ENCODE peak calls at places on chromosomes 12 and 14, in five cellular contexts. Q is HepG2, M is K562, G is SK-N-SH, L is GM12878. T is an unnamed sample.

GRCh38 chr14:64444984-64445845 is 20.1 kb upstream of the AKAP5 start:
- DNase-seq in Q (no peak), M (no peak), G (peak; percentile 56), L (peak; percentile 84), T (no peak)

GRCh38 chr14:29926228-29926627 is 1.4 kb downstream of the PRKD1 start:
- DNase-seq in Q (no peak), M (no peak), G (no peak), L (no peak), T (no peak)

GRCh38 chr12:124655317-124656213 is 88.2 kb upstream of the NCOR2 start:
- DNase-seq in Q (no peak), M (no peak), G (peak; percentile 83), L (no peak), T (peak; percentile 24)

GRCh38 chr12:108768591-108769500 is 37.5 kb upstream of the CORO1C start:
- DNase-seq in Q (peak; percentile 33), M (no peak), G (peak; percentile 46), L (peak; percentile 17), T (peak; percentile 28)

GRCh38 chr14:29243355-29243754 is 476.8 kb downstream of the FOXG1 start:
- DNase-seq in Q (no peak), M (no peak), G (no peak), L (no peak), T (no peak)

GRCh38 chr12:60666895-60667294 is 1071.1 kb downstream of the SLC16A7 start:
- DNase-seq in Q (no peak), M (no peak), G (no peak), L (no peak), T (no peak)

GRCh38 chr12:53744130-53744441 is 7.7 kb downstream of the CISTR start:
- DNase-seq in Q (no peak), M (no peak), G (no peak), L (no peak), T (no peak)

GRCh38 chr12:62720661-62721330 is 214.2 kb downstream of the PPM1H start:
- DNase-seq in Q (no peak), M (no peak), G (no peak), L (no peak), T (no peak)

GRCh38 chr12:25200703-25201102 is 5.7 kb downstream of the ETFRF1 start:
- DNase-seq in Q (no peak), M (no peak), G (no peak), L (no peak), T (no peak)

GRCh38 chr14:51081712-51082111 is 13.2 kb downstream of the TRIM9 start:
- DNase-seq in Q (no peak), M (no peak), G (no peak), L (no peak), T (no peak)

GRCh38 chr14:78972440-78972839 is 802.3 kb downstream of the NRXN3 start:
- DNase-seq in Q (no peak), M (no peak), G (no peak), L (no peak), T (no peak)

GRCh38 chr14:78968249-78968648 is 798.1 kb downstream of the NRXN3 start:
- DNase-seq in Q (no peak), M (no peak), G (no peak), L (no peak), T (no peak)

GRCh38 chr14:78967111-78967809 is 797.1 kb downstream of the NRXN3 start:
- DNase-seq in Q (no peak), M (no peak), G (no peak), L (no peak), T (no peak)

GRCh38 chr14:78974691-78975090 is 804.5 kb downstream of the NRXN3 start:
- DNase-seq in Q (no peak), M (no peak), G (no peak), L (no peak), T (no peak)

DNA sequence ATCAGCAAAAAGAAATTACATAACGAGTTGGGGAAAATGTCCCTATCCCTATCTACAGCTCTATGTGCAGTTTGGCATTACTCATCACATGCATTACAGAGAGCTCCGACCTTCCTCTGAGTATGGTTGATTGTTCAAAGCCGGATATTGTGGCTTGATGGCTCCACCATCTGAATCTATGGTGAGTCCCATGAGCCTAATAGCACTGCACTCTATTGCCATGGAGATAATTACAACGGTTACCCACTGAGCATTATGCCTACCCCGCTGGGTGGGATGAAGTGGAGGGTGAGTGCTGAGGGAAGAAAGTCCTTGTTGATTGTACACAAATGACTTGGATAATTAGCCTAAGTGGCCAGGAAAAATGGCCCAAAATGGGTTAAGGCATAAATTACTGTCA is 800.5 kb downstream of the NRXN3 start:
- DNase-seq in Q (no peak), M (no peak), G (no peak), L (no peak), T (no peak)
- H3K4me3 ChIP-seq in Q (no peak overlapping the region), M (no peak overlapping the region), G (no peak overlapping the region), L (no peak overlapping the region), T (no peak overlapping the region)

DNA sequence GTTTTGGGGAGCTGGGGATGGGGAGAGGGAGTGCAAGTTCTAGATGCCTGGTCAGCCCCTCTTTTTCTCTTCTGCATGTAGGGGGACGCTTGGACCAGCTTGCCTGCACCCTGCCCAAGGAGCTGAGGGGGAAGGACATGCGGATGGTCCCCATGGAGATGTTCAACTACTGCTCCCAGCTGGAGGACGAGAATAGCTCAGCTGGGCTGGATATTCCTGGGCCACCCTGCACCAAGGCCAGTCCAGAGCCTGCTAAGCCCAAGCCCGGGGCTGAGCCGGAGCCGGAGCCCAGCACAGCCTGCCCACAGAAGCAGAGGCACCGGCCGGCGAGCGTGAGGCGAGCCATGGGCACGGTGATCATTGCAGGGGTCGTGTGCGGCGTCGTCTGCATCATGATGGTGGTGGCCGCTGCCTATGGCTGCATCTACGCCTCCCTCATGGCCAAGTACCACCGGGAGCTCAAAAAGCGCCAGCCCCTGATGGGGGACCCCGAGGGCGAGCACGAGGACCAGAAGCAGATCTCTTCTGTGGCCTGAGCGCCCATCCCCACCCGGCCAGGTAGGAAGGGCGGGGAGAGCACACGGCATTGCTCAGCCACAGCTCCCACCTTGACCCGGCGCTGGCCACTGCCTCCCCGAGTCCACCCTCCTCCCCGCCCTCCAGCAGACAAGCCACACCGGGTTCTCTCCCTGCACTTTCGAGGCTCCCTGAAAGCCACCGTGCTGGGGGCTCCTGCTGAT is 14.0 kb downstream of the LRTM2 start:
- DNase-seq in Q (no peak), M (no peak), G (no peak), L (no peak), T (no peak)
- TF ChIP-seq GABPA in Q (no peak), M (no peak), G (no peak), L (no peak), T (no peak)

GRCh38 chr12:18158774-18159557 is 69.0 kb upstream of the RERGL start:
- DNase-seq in Q (peak; percentile 35), M (peak; percentile 12), G (peak; percentile 15), L (no peak), T (peak; percentile 42)
- TF ChIP-seq REST in Q (no peak), M (no peak), G (no peak), L (no peak), T (no peak)

DNA sequence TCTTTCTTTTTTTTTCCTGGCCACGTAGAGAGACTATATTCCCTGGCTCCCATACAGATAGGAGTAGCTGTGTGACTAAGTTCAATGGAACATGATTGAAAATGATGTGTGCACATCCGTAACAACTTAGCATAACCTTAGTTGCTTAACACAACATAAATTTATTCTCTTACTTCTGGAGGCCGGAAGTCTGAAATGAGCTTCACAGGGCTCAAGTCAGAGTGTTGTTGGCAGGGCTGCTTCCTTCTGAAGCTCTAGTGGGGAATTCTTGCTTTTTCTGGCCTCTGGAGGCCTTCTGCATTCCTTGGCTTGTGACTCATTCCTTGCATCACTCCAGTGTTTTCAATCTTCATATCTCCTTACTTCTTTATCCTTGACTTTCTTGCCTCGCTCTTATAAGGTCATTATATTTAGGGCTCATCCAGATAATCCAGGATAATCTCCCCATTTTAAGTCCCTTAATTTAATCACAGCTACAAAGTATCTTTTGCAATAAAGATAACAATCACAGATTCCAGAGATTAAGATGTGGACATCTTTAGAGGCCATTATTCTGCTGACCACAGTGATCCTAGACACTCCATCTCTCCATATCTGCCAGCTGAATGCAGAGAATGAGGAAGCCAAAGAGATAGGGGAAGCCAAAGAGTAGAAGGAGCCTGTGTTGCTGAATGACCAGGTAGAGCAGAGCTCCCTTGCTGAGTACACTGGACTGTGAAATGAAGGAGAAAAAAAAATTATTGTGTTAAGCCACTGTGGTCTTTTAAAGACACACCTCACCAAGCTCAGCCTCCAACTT is 21.0 kb upstream of the SNX6 start:
- DNase-seq in Q (no peak), M (no peak), G (no peak), L (no peak), T (no peak)
- H3K4me3 ChIP-seq in Q (no peak overlapping the region), M (no peak overlapping the region), G (no peak overlapping the region), L (no peak overlapping the region), T (no peak overlapping the region)

DNA sequence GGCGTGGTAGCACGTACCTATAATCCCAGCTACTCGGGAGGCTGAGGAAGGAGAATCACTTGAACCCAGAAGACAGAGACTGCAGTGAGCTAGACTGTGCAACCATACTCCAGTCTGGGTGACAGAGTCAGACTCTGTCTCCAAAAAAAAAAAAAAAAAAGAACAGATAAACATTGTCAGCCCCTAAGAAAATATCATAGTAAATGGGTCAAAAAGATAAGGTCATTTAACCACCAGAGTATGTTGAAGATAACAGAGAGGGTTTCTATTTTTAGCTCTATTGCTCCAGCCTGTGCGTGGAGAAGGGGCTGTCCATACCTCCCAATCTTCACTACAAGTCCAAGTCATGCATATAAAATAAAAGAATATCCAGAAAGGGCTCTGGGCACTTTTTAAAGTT is 15.4 kb downstream of the LGMN start:
- DNase-seq in Q (no peak), M (peak; percentile 49), G (no peak), L (no peak), T (no peak)
- TF ChIP-seq GABPA in Q (no peak), M (no peak), G (no peak), L (no peak), T (no peak)

GRCh38 chr12:23816394-23816851 is 133.0 kb downstream of the SOX5 start:
- DNase-seq in Q (peak; percentile 12), M (no peak), G (no peak), L (no peak), T (no peak)
- TF ChIP-seq REST in Q (no peak), M (no peak), G (no peak), L (no peak), T (no peak)

DNA sequence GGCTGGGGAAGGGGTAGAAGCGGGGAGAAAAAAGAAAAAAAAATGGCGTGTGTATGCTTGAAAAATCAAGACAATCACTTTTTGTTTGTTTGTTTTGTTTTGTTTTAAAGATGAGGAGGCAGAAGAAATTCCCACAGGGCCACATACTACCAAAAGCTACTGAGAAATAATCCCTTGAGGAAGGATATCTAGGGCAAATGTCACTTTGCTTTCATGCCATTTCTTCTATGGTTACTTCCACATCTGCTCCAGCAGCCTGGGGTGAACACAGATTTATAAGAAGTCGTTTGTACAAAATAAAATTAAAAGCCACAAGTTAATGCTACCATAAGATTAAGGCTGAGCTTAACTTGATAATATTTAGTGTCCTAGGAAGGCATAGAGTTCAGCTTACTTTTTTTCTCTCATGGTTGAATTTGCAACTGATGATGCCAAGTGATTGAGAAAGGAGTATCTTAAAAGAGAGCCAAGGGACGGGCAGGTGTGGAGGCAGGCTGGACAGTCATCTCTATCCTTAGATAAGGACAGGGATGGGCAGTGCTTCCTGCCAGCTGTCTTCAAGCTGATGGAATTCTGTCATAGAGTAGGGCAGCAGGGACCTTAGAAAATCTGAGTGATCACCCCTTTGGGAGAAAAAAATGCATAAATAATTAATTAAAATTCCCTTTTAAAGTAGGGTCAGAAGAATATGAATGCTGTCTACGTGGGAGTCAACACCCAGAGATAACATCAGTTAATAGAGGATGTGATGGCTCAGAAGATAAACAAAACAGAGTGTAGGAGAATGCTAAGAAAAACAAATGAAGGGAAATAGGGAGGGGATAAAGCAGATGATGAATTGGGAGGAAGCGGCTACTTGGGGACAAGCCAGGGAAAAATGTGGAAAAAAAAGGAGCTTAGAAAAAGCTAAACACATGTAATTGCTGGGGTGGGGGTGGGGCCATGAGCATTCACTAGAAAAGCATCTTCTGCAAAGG is 57.1 kb downstream of the DYRK2 start:
- DNase-seq in Q (no peak), M (no peak), G (peak; percentile 17), L (no peak), T (no peak)
- H3K4me3 ChIP-seq in Q (no peak overlapping the region), M (no peak overlapping the region), G (no peak overlapping the region), L (no peak overlapping the region), T (no peak overlapping the region)

GRCh38 chr12:68356060-68356748 is 24.0 kb upstream of the MDM1 start:
- DNase-seq in Q (no peak), M (no peak), G (no peak), L (no peak), T (no peak)
- TF ChIP-seq GABPA in Q (no peak), M (no peak), G (no peak), L (no peak), T (no peak)